ENCODE peak calls at places on chromosomes 1 and 21, in seven cellular contexts. S, Z, Y, X, G, B and R are unnamed samples.

GRCh38 chr1:183804916-183805734 is at the start of gene RGL1:
- DNase-seq in Y (no peak), B (peak; percentile 74), Z (no peak), S (peak; percentile 75), X (no peak), G (peak; percentile 35), R (peak; percentile 83)

GRCh38 chr1:39213511-39214002 is 9.1 kb downstream of the MACF1 start:
- DNase-seq in S (peak; percentile 83), B (no peak), X (no peak), Y (no peak), G (no peak), Z (no peak), R (peak; percentile 73)

GRCh38 chr1:112712191-112712590 is 2.9 kb downstream of the PPM1J start:
- DNase-seq in B (no peak), X (no peak), G (no peak), Z (no peak), S (no peak), Y (no peak), R (no peak)

GRCh38 chr1:51463561-51463960 is 55.5 kb downstream of the EPS15 start:
- DNase-seq in Y (no peak), G (no peak), Z (no peak), X (no peak), B (no peak), S (no peak), R (peak; percentile 43)

GRCh38 chr21:32771134-32771523 is 426 bp downstream of the PAXBP1 start:
- DNase-seq in X (no peak), G (peak; percentile 9), Y (no peak), S (peak; percentile 56), B (peak; percentile 55), Z (no peak), R (peak; percentile 68)

GRCh38 chr1:244326757-244327156 is 125.0 kb downstream of the ADSS2 start:
- DNase-seq in Y (no peak), B (no peak), G (no peak), X (no peak), S (no peak), Z (no peak), R (no peak)

GRCh38 chr1:94792473-94792875 is 27.7 kb upstream of the SLC44A3 start:
- DNase-seq in S (peak; percentile 67), B (no peak), X (no peak), Y (peak; percentile 63), G (no peak), Z (no peak), R (peak; percentile 59)

GRCh38 chr1:152348447-152348846 is 11.4 kb downstream of the FLG2 start:
- DNase-seq in X (no peak), Y (no peak), B (no peak), S (no peak), Z (no peak), G (no peak), R (no peak)

DNA sequence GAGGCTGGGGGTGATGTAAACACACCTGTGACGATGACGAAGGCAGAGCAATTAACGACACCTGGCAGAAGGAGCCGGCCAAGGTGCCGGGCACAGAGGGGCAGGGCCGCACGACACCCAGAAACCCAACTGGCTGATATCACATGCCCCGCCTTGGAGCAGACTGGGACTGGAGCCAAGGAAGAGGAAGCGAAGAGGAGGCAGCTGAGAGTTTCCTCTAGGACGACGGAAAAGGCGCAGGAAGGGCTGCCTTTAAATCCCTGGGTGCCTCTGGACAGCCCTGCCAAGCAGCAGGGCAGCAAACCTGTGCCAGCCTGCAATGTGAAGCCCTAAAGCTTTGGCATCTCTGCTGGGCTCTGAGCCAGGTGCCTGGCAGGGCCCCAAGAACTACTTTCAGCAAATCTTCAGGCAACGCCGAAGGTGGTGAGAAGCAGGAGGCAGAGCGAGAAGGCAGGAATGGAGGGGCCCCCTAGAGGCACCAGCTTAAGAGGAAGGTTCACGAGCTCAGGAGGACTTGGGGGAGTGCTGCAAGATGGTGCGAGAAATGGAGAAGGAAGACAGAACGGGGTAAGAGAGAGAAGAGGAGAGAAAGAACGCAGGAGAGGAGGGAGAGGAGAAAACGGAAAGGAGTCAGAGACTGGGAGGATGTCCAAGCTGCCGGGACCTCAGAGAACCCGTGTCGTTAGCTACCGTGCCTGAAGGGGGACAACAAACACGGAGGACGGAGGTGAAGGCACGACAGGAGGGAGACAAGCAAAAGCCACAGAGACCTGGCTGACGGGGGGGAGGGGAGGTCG is 25.3 kb upstream of the PEF1 start:
- DNase-seq in G (peak; percentile 23), S (peak; percentile 20), Z (no peak), B (peak; percentile 84), Y (no peak), X (no peak), R (peak; percentile 65)
- TF ChIP-seq CTCF in G (peak; percentile 30), S (no peak), Z (no peak), B (no peak), Y (no peak), X (peak; percentile 14), R (peak; percentile 16)

DNA sequence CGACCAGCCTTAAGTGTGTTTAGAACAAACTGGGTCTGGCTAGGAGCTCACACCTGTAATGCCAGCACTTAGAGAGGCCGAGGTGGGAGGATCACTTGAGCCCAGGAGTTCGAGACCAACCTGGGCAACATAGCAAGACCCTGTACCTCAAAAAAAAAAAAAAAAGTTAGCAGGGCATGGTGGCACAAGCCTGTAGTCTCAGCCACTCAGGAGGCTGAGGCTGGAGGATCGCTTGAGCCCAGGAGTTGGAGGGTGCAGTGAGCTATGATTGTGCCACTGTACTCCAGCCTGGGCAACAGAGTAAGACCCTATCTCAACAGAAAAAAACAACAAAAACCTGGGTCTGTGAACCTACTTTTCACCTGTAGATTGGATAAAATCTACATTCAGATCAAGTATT is 54.6 kb downstream of the PIK3CD start:
- DNase-seq in S (no peak), Z (no peak), G (no peak), B (no peak), X (no peak), Y (no peak), R (no peak)
- H3K4me3 ChIP-seq in S (no peak overlapping the region), Z (no peak overlapping the region), G (no peak overlapping the region), B (no peak overlapping the region), X (no peak overlapping the region), Y (no peak overlapping the region), R (no peak overlapping the region)

GRCh38 chr1:197413564-197413963 is 145.5 kb downstream of the CRB1 start:
- DNase-seq in Y (no peak), B (no peak), X (no peak), G (no peak), Z (no peak), S (no peak), R (peak; percentile 11)

GRCh38 chr1:197424467-197424866 is 156.4 kb downstream of the CRB1 start:
- DNase-seq in B (no peak), G (no peak), Z (no peak), X (no peak), S (no peak), Y (no peak), R (no peak)

GRCh38 chr1:197423006-197423405 is 155.0 kb downstream of the CRB1 start:
- DNase-seq in G (no peak), Y (peak; percentile 29), X (no peak), S (peak; percentile 43), Z (peak; percentile 42), B (no peak), R (peak; percentile 42)

DNA sequence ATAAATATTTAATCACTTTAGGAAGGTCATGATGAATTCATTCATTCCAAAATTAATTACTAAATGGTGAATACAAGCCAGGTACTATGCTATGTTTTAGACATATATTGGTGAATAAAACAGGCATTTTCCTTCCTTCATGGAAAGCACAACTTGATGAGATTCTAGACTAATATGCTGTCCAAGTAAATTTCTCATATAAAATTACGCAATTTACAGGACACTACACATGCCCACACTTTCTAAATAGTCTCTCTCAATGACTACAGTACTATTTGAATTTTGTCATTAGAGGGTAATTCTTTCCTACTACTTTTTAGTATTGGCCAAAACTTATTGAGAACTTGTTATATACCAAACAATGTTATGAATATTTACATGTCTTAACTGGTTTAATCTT is 150.6 kb downstream of the CRB1 start:
- DNase-seq in Z (no peak), G (no peak), S (no peak), X (no peak), Y (no peak), B (no peak), R (no peak)
- TF ChIP-seq CTCF in Z (no peak), G (no peak), S (no peak), X (no peak), Y (no peak), B (no peak), R (no peak)

GRCh38 chr1:20188455-20188817 is 2.1 kb upstream of the PLA2G2C start:
- DNase-seq in B (no peak), X (no peak), Z (no peak), S (no peak), G (no peak), Y (no peak), R (no peak)

GRCh38 chr1:20189664-20190063 is 3.3 kb upstream of the PLA2G2C start:
- DNase-seq in S (no peak), Z (no peak), X (no peak), G (no peak), Y (no peak), B (no peak), R (no peak)

GRCh38 chr1:20185834-20186782 is at the start of the genes PLA2G2C and UBXN10:
- DNase-seq in Z (no peak), B (peak; percentile 37), Y (no peak), X (no peak), S (no peak), G (no peak), R (no peak)

GRCh38 chr1:20187103-20187812 is 940 bp upstream of the PLA2G2C start:
- DNase-seq in Z (no peak), S (no peak), X (no peak), G (no peak), Y (no peak), B (no peak), R (no peak)

DNA sequence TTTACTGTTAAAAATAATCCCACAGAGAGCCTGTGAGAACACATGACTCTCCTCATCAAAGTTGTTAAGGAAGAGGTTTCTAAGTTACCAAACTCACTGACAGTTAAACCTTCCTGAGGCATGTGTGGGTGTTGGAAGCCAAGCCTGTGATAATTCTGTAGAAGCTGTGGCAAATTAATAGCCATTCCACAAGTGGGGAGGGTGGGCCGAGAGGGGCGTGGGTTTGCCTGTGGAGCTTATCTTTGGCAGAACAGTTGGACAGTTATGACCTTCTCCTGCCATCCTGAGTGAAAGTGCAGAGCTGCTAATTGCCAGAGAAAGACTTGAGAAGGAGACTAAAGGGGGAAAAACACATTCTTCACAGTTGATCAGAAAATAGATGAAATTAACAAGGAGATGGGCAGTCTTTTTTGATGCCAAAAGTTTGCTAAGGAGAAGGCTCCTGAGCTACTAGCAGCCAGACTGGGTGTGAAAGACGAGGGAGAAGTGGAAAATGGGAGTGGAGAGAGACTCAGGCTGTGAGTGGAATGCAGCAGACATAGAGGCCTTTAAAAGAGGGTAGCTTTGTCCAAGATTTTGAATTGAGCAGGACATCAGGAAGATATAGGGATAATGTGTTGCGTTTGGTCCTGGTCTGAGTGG is 1.6 kb upstream of the PLA2G2C start:
- DNase-seq in Y (no peak), X (no peak), Z (no peak), B (no peak), G (no peak), S (no peak), R (no peak)
- H3K4me3 ChIP-seq in Y (no peak overlapping the region), X (no peak overlapping the region), Z (no peak overlapping the region), B (no peak overlapping the region), G (no peak overlapping the region), S (no peak overlapping the region), R (no peak overlapping the region)

GRCh38 chr1:53715478-53715877 is 23.5 kb downstream of the GLIS1 start:
- DNase-seq in G (no peak), X (no peak), B (no peak), Y (no peak), S (peak; percentile 14), Z (no peak), R (peak; percentile 32)
- TF ChIP-seq CTCF in G (peak; percentile 54), X (no peak), B (no peak), Y (peak; percentile 59), S (peak; percentile 55), Z (peak; percentile 47), R (peak; percentile 54)

GRCh38 chr1:212916395-212917133 is 33.8 kb upstream of the VASH2 start:
- DNase-seq in B (no peak), X (no peak), G (no peak), S (peak; percentile 22), Z (no peak), Y (no peak), R (peak; percentile 24)
- H3K4me3 ChIP-seq in B (no peak overlapping the region), X (no peak overlapping the region), G (no peak overlapping the region), S (no peak overlapping the region), Z (no peak overlapping the region), Y (no peak overlapping the region), R (no peak overlapping the region)